ENCODE peak calls at places on chromosome 13, in seven cellular contexts. K is AG04450; N is SK-N-SH; A is activated CD4-positive, CD25-positive, alpha-beta regulatory T cell treated with anti-CD3 and anti-CD28 coated beads, Interleukin-2, amount 50 U/mL, for 16 hours; X is occipital lobe; V is AG08396; D is A549. H is an unnamed sample.

GRCh38 chr13:51726446-51727185 is 77.3 kb downstream of the DHRS12 start:
- DNase-seq in X (no peak), N (no peak), K (peak), D (no peak), A (no peak), V (no peak), H (no peak)

GRCh38 chr13:106143392-106143791 is 392.1 kb downstream of the EFNB2 start:
- DNase-seq in N (no peak), A (no peak), V (peak), D (no peak), K (peak), X (no peak), H (no peak)

GRCh38 chr13:87124785-87125074 is 546.4 kb upstream of the SLITRK5 start:
- DNase-seq in V (no peak), N (no peak), D (no peak), X (no peak), A (no peak), K (no peak), H (no peak)

GRCh38 chr13:53200498-53201453 is 172.2 kb downstream of the OLFM4 start:
- DNase-seq in K (no peak), D (no peak), A (no peak), N (peak), X (no peak), V (peak), H (no peak)

GRCh38 chr13:76852991-76853390 is 33.2 kb downstream of the KCTD12 start:
- DNase-seq in A (no peak), D (no peak), X (no peak), V (no peak), N (no peak), K (no peak), H (no peak)

GRCh38 chr13:54637377-54637776 is 1608.8 kb downstream of the OLFM4 start:
- DNase-seq in V (no peak), N (no peak), A (no peak), D (no peak), X (no peak), K (no peak), H (peak)

GRCh38 chr13:20197361-20197834 is 4.7 kb upstream of the GJB2 start:
- DNase-seq in A (no peak), K (no peak), D (peak), X (no peak), V (peak), N (peak), H (no peak)

GRCh38 chr13:75468098-75468497 is 13.9 kb downstream of the TBC1D4 start:
- DNase-seq in N (no peak), K (no peak), X (no peak), V (no peak), A (no peak), D (no peak), H (no peak)

GRCh38 chr13:106917673-106918652 is 350.0 kb upstream of the ARGLU1 start:
- DNase-seq in A (no peak), V (peak), X (peak), N (peak), K (peak), D (peak), H (no peak)

GRCh38 chr13:113121928-113122420 is 625 bp upstream of the F10 start:
- DNase-seq in K (no peak), D (no peak), X (no peak), N (peak), A (no peak), V (no peak), H (no peak)

GRCh38 chr13:66139250-66139649 is 1090.9 kb downstream of the PCDH9 start:
- DNase-seq in K (no peak), N (no peak), A (no peak), X (no peak), D (no peak), V (no peak), H (no peak)

GRCh38 chr13:70087247-70087646 is 20.4 kb upstream of the ATXN8OS start:
- DNase-seq in D (no peak), K (no peak), N (no peak), X (no peak), A (no peak), V (no peak), H (no peak)

GRCh38 chr13:83515267-83515666 is 367.0 kb downstream of the SLITRK1 start:
- DNase-seq in A (no peak), K (no peak), D (peak), N (no peak), X (no peak), V (peak), H (no peak)

GRCh38 chr13:94009696-94010095 is 469.8 kb downstream of the DCT start:
- DNase-seq in N (no peak), K (no peak), X (no peak), D (no peak), V (peak), A (no peak), H (no peak)

GRCh38 chr13:32748305-32748704 is 162.1 kb downstream of the PDS5B start:
- DNase-seq in D (no peak), V (no peak), K (no peak), N (no peak), X (no peak), A (no peak), H (no peak)

GRCh38 chr13:75101997-75102720 is 379.8 kb downstream of the TBC1D4 start:
- DNase-seq in A (no peak), X (no peak), V (no peak), K (no peak), N (no peak), D (no peak), H (no peak)

GRCh38 chr13:80012281-80012680 is 328.6 kb downstream of the SPRY2 start:
- DNase-seq in V (no peak), D (no peak), K (no peak), A (no peak), N (no peak), X (no peak), H (no peak)

GRCh38 chr13:111395511-111396393 is 75.3 kb downstream of the TEX29 start:
- DNase-seq in N (no peak), D (no peak), A (no peak), X (no peak), K (no peak), V (no peak), H (no peak)

GRCh38 chr13:30466358-30466714 is 600 bp upstream of the HMGB1 start:
- DNase-seq in N (no peak), V (peak), D (peak), A (no peak), X (no peak), K (no peak), H (no peak)

GRCh38 chr13:48976677-48977625 is 1.2 kb downstream of the FNDC3A start:
- DNase-seq in K (no peak), A (no peak), N (no peak), X (peak), D (peak), V (no peak), H (no peak)

H was measured in SK-N-MC.